ENCODE peak calls at places on chromosomes 13 and 19, in seven cellular contexts. W is NCI-H1436 treated with DMSO at 0.1 percent for 48 hours; J is lung microvascular endothelial cell; B is amygdala; O is CD8-positive, alpha-beta memory T cell; R is A549; H is stimulated activated CD8-positive, alpha-beta memory T cell treated with anti-CD3 and anti-CD28 coated beads, Interleukin-7, amount 100 ng/mL, for 1 hour. K is an unnamed sample.
A peak's percentile ranks its signal among the peaks of the same experiment; 100 is the strongest.

GRCh38 chr13:75312884-75313520 is 169.0 kb downstream of the TBC1D4 start:
- DNase-seq in J (no peak), B (no peak), O (no peak), R (no peak), H (no peak), W (no peak), K (no peak)

GRCh38 chr13:45861352-45861751 is 9.8 kb upstream of the SIAH3 start:
- DNase-seq in R (no peak), B (no peak), W (no peak), O (no peak), J (peak; percentile 4), H (no peak), K (no peak)

GRCh38 chr19:29029271-29029670 is 183.7 kb downstream of the UQCRFS1 start:
- DNase-seq in B (no peak), R (no peak), H (no peak), W (no peak), J (no peak), O (no peak), K (no peak)

GRCh38 chr19:33233056-33233873 is 7.6 kb upstream of the SLC7A10 start:
- DNase-seq in J (no peak), R (no peak), H (no peak), O (no peak), B (no peak), W (no peak), K (no peak)

GRCh38 chr19:40588926-40589569 is 12.1 kb upstream of the LTBP4 start:
- DNase-seq in J (no peak), B (no peak), W (no peak), R (no peak), H (no peak), O (no peak), K (no peak)

GRCh38 chr13:29589234-29589633 is 6.3 kb downstream of the SLC7A1 start:
- DNase-seq in B (no peak), J (no peak), O (no peak), W (no peak), H (no peak), R (no peak), K (peak; percentile 81)

GRCh38 chr13:100989424-100989823 is 314.8 kb upstream of the TMTC4 start:
- DNase-seq in O (no peak), W (no peak), J (no peak), R (no peak), B (no peak), H (no peak), K (no peak)

GRCh38 chr19:34173145-34173956 is 1.0 kb downstream of the LSM14A start:
- DNase-seq in B (no peak), R (peak; percentile 70), H (peak; percentile 3), W (no peak), O (peak; percentile 30), J (peak; percentile 42), K (peak; percentile 92)

GRCh38 chr13:97582170-97582569 is 148.2 kb downstream of the RAP2A start:
- DNase-seq in B (no peak), H (no peak), W (no peak), R (no peak), J (no peak), O (no peak), K (no peak)

GRCh38 chr19:16104722-16105121 is 7.0 kb upstream of the RAB8A start:
- DNase-seq in R (no peak), B (no peak), W (no peak), H (no peak), O (no peak), J (no peak), K (no peak)

GRCh38 chr19:33727331-33728028 is 69.2 kb upstream of the KCTD15 start:
- DNase-seq in R (no peak), H (no peak), O (no peak), W (no peak), B (no peak), J (no peak), K (no peak)

GRCh38 chr13:108921238-108921637 is 291.8 kb downstream of the MYO16 start:
- DNase-seq in O (no peak), B (no peak), R (no peak), H (no peak), J (no peak), W (no peak), K (no peak)

GRCh38 chr13:88544836-88545235 is 873.7 kb downstream of the SLITRK5 start:
- DNase-seq in J (no peak), O (no peak), W (no peak), B (no peak), R (no peak), H (no peak), K (no peak)

GRCh38 chr13:48410199-48410598 is 2.7 kb downstream of the LPAR6 start:
- DNase-seq in R (no peak), O (no peak), B (no peak), H (no peak), W (no peak), J (peak; percentile 41), K (no peak)

GRCh38 chr13:34152409-34152808 is 334.5 kb downstream of the RFC3 start:
- DNase-seq in J (no peak), W (no peak), H (no peak), B (no peak), R (no peak), O (no peak), K (no peak)

GRCh38 chr13:59677966-59678814 is 485.5 kb downstream of the DIAPH3 start:
- DNase-seq in J (peak; percentile 87), W (no peak), O (no peak), H (no peak), R (peak; percentile 6), B (no peak), K (no peak)

GRCh38 chr13:105144020-105144419 is 1391.4 kb downstream of the EFNB2 start:
- DNase-seq in W (no peak), R (no peak), J (no peak), B (no peak), H (no peak), O (no peak), K (no peak)

GRCh38 chr19:42113641-42114348 is 18.5 kb downstream of the POU2F2 start:
- DNase-seq in J (peak; percentile 58), W (peak; percentile 80), R (peak; percentile 97), O (no peak), B (no peak), H (no peak), K (peak; percentile 99)

GRCh38 chr19:4580961-4581380 is 21.5 kb upstream of the SEMA6B start:
- DNase-seq in H (no peak), R (no peak), W (no peak), J (no peak), B (no peak), O (no peak), K (no peak)

GRCh38 chr19:3807131-3807480 is 20.9 kb upstream of the MATK start:
- DNase-seq in R (no peak), B (no peak), O (no peak), J (no peak), W (no peak), H (no peak), K (peak; percentile 45)

GRCh38 chr19:6464070-6464873 is at the start of gene CRB3:
- DNase-seq in H (no peak), J (no peak), W (peak; percentile 22), B (no peak), O (peak; percentile 34), R (peak; percentile 40), K (peak; percentile 90)

GRCh38 chr19:38425810-38426466 is at the start of gene RASGRP4:
- DNase-seq in R (no peak), B (no peak), O (no peak), W (no peak), J (no peak), H (no peak), K (no peak)

GRCh38 chr13:33191425-33192221 is 93.9 kb downstream of the STARD13 start:
- DNase-seq in R (no peak), B (no peak), O (no peak), H (no peak), J (no peak), W (no peak), K (no peak)

GRCh38 chr13:98478134-98479129 is 98.5 kb downstream of the STK24 start:
- DNase-seq in O (no peak), R (no peak), B (no peak), W (no peak), H (no peak), J (no peak), K (no peak)

GRCh38 chr13:41053384-41053826 is 7.9 kb upstream of the WBP4 start:
- DNase-seq in O (no peak), W (no peak), H (no peak), B (no peak), R (no peak), J (peak; percentile 61), K (no peak)

GRCh38 chr13:38830442-38831045 is 143.7 kb downstream of the FREM2 start:
- DNase-seq in H (no peak), J (no peak), O (no peak), B (no peak), R (no peak), W (no peak), K (no peak)

GRCh38 chr19:33759356-33759755 is 37.3 kb upstream of the KCTD15 start:
- DNase-seq in O (no peak), B (no peak), R (no peak), J (no peak), H (no peak), W (no peak), K (no peak)

GRCh38 chr13:101706651-101707050 is 254.2 kb downstream of the ITGBL1 start:
- DNase-seq in H (no peak), J (peak; percentile 92), O (peak; percentile 4), W (no peak), B (no peak), R (peak; percentile 2), K (no peak)

GRCh38 chr19:7815325-7815724 is 14.7 kb upstream of the EVI5L start:
- DNase-seq in W (no peak), J (no peak), H (no peak), R (no peak), O (no peak), B (no peak), K (no peak)

GRCh38 chr19:51188227-51188559 is 36.7 kb upstream of the CD33 start:
- DNase-seq in B (no peak), O (no peak), J (no peak), R (no peak), W (no peak), H (no peak), K (no peak)

GRCh38 chr19:7944177-7944761 is 803 bp upstream of the TIMM44 start:
- DNase-seq in H (peak; percentile 72), O (peak; percentile 75), W (peak; percentile 83), B (peak; percentile 82), J (peak; percentile 88), R (peak; percentile 76), K (peak; percentile 90)